ENCODE peak calls at places on chromosomes 16 and 17, in six cellular contexts. One of them, this sample, is unnamed.

GRCh38 chr16:86142801-86143236 is 243.9 kb downstream of the IRF8 start:
- DNase-seq in mammary epithelial cell: peak
- DNase-seq in SJCRH30: peak
- DNase-seq in A172: peak
- DNase-seq in AG10803: no peak
- DNase-seq in activated T-helper 2 cell treated with anti-CD3 and anti-CD28 coated beads, Interferon-gamma antibody, Interleukin-2, Interleukin-4, amounts not matched to agents 10 μg/mL and 5 μg/mL and 100 μg/mL, durations not matched to agents 14 hours and 24 hours and 36 hours: no peak
- DNase-seq in this sample: no peak

GRCh38 chr17:1796800-1797199 is 32.9 kb downstream of the SMYD4 start:
- DNase-seq in mammary epithelial cell: no peak
- DNase-seq in SJCRH30: no peak
- DNase-seq in A172: no peak
- DNase-seq in AG10803: no peak
- DNase-seq in activated T-helper 2 cell treated with anti-CD3 and anti-CD28 coated beads, Interferon-gamma antibody, Interleukin-2, Interleukin-4, amounts not matched to agents 10 μg/mL and 5 μg/mL and 100 μg/mL, durations not matched to agents 14 hours and 24 hours and 36 hours: no peak
- DNase-seq in this sample: no peak

GRCh38 chr16:11546522-11547485 is 39.9 kb downstream of the LITAF start:
- DNase-seq in mammary epithelial cell: peak
- DNase-seq in SJCRH30: no peak
- DNase-seq in A172: peak
- DNase-seq in AG10803: peak
- DNase-seq in activated T-helper 2 cell treated with anti-CD3 and anti-CD28 coated beads, Interferon-gamma antibody, Interleukin-2, Interleukin-4, amounts not matched to agents 10 μg/mL and 5 μg/mL and 100 μg/mL, durations not matched to agents 14 hours and 24 hours and 36 hours: no peak
- DNase-seq in this sample: peak

GRCh38 chr16:58011652-58012051 is 10.4 kb downstream of the USB1 start:
- DNase-seq in mammary epithelial cell: no peak
- DNase-seq in SJCRH30: no peak
- DNase-seq in A172: peak
- DNase-seq in AG10803: peak
- DNase-seq in activated T-helper 2 cell treated with anti-CD3 and anti-CD28 coated beads, Interferon-gamma antibody, Interleukin-2, Interleukin-4, amounts not matched to agents 10 μg/mL and 5 μg/mL and 100 μg/mL, durations not matched to agents 14 hours and 24 hours and 36 hours: no peak
- DNase-seq in this sample: peak

GRCh38 chr16:19601083-19601976 is 45.8 kb downstream of the VPS35L start:
- DNase-seq in mammary epithelial cell: no peak
- DNase-seq in SJCRH30: peak
- DNase-seq in A172: peak
- DNase-seq in AG10803: peak
- DNase-seq in activated T-helper 2 cell treated with anti-CD3 and anti-CD28 coated beads, Interferon-gamma antibody, Interleukin-2, Interleukin-4, amounts not matched to agents 10 μg/mL and 5 μg/mL and 100 μg/mL, durations not matched to agents 14 hours and 24 hours and 36 hours: no peak
- DNase-seq in this sample: peak

GRCh38 chr17:67108411-67108810 is 64.1 kb downstream of the CACNG1 start:
- DNase-seq in mammary epithelial cell: no peak
- DNase-seq in SJCRH30: no peak
- DNase-seq in A172: no peak
- DNase-seq in AG10803: no peak
- DNase-seq in activated T-helper 2 cell treated with anti-CD3 and anti-CD28 coated beads, Interferon-gamma antibody, Interleukin-2, Interleukin-4, amounts not matched to agents 10 μg/mL and 5 μg/mL and 100 μg/mL, durations not matched to agents 14 hours and 24 hours and 36 hours: no peak
- DNase-seq in this sample: no peak

GRCh38 chr16:69448470-69449193 is 24.2 kb downstream of the CYB5B start:
- DNase-seq in mammary epithelial cell: no peak
- DNase-seq in SJCRH30: no peak
- DNase-seq in A172: no peak
- DNase-seq in AG10803: peak
- DNase-seq in activated T-helper 2 cell treated with anti-CD3 and anti-CD28 coated beads, Interferon-gamma antibody, Interleukin-2, Interleukin-4, amounts not matched to agents 10 μg/mL and 5 μg/mL and 100 μg/mL, durations not matched to agents 14 hours and 24 hours and 36 hours: no peak
- DNase-seq in this sample: peak

GRCh38 chr17:3004925-3005324 is 58.5 kb downstream of the OR1D5 start:
- DNase-seq in mammary epithelial cell: no peak
- DNase-seq in SJCRH30: peak
- DNase-seq in A172: no peak
- DNase-seq in AG10803: no peak
- DNase-seq in activated T-helper 2 cell treated with anti-CD3 and anti-CD28 coated beads, Interferon-gamma antibody, Interleukin-2, Interleukin-4, amounts not matched to agents 10 μg/mL and 5 μg/mL and 100 μg/mL, durations not matched to agents 14 hours and 24 hours and 36 hours: no peak
- DNase-seq in this sample: peak

GRCh38 chr16:4138735-4139134 is 22.5 kb upstream of the ADCY9 start:
- DNase-seq in mammary epithelial cell: no peak
- DNase-seq in SJCRH30: no peak
- DNase-seq in A172: no peak
- DNase-seq in AG10803: no peak
- DNase-seq in activated T-helper 2 cell treated with anti-CD3 and anti-CD28 coated beads, Interferon-gamma antibody, Interleukin-2, Interleukin-4, amounts not matched to agents 10 μg/mL and 5 μg/mL and 100 μg/mL, durations not matched to agents 14 hours and 24 hours and 36 hours: no peak
- DNase-seq in this sample: no peak

GRCh38 chr17:31645351-31645750 is 213.7 kb downstream of the COPRS start:
- DNase-seq in mammary epithelial cell: no peak
- DNase-seq in SJCRH30: no peak
- DNase-seq in A172: no peak
- DNase-seq in AG10803: no peak
- DNase-seq in activated T-helper 2 cell treated with anti-CD3 and anti-CD28 coated beads, Interferon-gamma antibody, Interleukin-2, Interleukin-4, amounts not matched to agents 10 μg/mL and 5 μg/mL and 100 μg/mL, durations not matched to agents 14 hours and 24 hours and 36 hours: no peak
- DNase-seq in this sample: no peak

GRCh38 chr17:21452377-21453143 is 76.4 kb downstream of the KCNJ12 start:
- DNase-seq in mammary epithelial cell: peak
- DNase-seq in SJCRH30: no peak
- DNase-seq in A172: no peak
- DNase-seq in AG10803: peak
- DNase-seq in activated T-helper 2 cell treated with anti-CD3 and anti-CD28 coated beads, Interferon-gamma antibody, Interleukin-2, Interleukin-4, amounts not matched to agents 10 μg/mL and 5 μg/mL and 100 μg/mL, durations not matched to agents 14 hours and 24 hours and 36 hours: no peak
- DNase-seq in this sample: peak

GRCh38 chr16:54080524-54081008 is 206.0 kb downstream of the IRX3 start:
- DNase-seq in mammary epithelial cell: peak
- DNase-seq in SJCRH30: no peak
- DNase-seq in A172: peak
- DNase-seq in AG10803: peak
- DNase-seq in activated T-helper 2 cell treated with anti-CD3 and anti-CD28 coated beads, Interferon-gamma antibody, Interleukin-2, Interleukin-4, amounts not matched to agents 10 μg/mL and 5 μg/mL and 100 μg/mL, durations not matched to agents 14 hours and 24 hours and 36 hours: no peak
- DNase-seq in this sample: peak

GRCh38 chr17:35423761-35424160 is 8.5 kb downstream of the SLFN12 start:
- DNase-seq in mammary epithelial cell: no peak
- DNase-seq in SJCRH30: no peak
- DNase-seq in A172: peak
- DNase-seq in AG10803: no peak
- DNase-seq in activated T-helper 2 cell treated with anti-CD3 and anti-CD28 coated beads, Interferon-gamma antibody, Interleukin-2, Interleukin-4, amounts not matched to agents 10 μg/mL and 5 μg/mL and 100 μg/mL, durations not matched to agents 14 hours and 24 hours and 36 hours: no peak
- DNase-seq in this sample: peak

GRCh38 chr17:35726609-35727460 is 4.6 kb upstream of the RASL10B start:
- DNase-seq in mammary epithelial cell: peak
- DNase-seq in SJCRH30: peak
- DNase-seq in A172: peak
- DNase-seq in AG10803: peak
- DNase-seq in activated T-helper 2 cell treated with anti-CD3 and anti-CD28 coated beads, Interferon-gamma antibody, Interleukin-2, Interleukin-4, amounts not matched to agents 10 μg/mL and 5 μg/mL and 100 μg/mL, durations not matched to agents 14 hours and 24 hours and 36 hours: no peak
- DNase-seq in this sample: peak

GRCh38 chr16:73735018-73735417 is 561.6 kb upstream of the PSMD7 start:
- DNase-seq in mammary epithelial cell: peak
- DNase-seq in SJCRH30: no peak
- DNase-seq in A172: peak
- DNase-seq in AG10803: peak
- DNase-seq in activated T-helper 2 cell treated with anti-CD3 and anti-CD28 coated beads, Interferon-gamma antibody, Interleukin-2, Interleukin-4, amounts not matched to agents 10 μg/mL and 5 μg/mL and 100 μg/mL, durations not matched to agents 14 hours and 24 hours and 36 hours: no peak
- DNase-seq in this sample: peak

GRCh38 chr17:51683291-51683690 is 422.9 kb downstream of the UTP18 start:
- DNase-seq in mammary epithelial cell: no peak
- DNase-seq in SJCRH30: no peak
- DNase-seq in A172: no peak
- DNase-seq in AG10803: no peak
- DNase-seq in activated T-helper 2 cell treated with anti-CD3 and anti-CD28 coated beads, Interferon-gamma antibody, Interleukin-2, Interleukin-4, amounts not matched to agents 10 μg/mL and 5 μg/mL and 100 μg/mL, durations not matched to agents 14 hours and 24 hours and 36 hours: no peak
- DNase-seq in this sample: no peak

GRCh38 chr17:64777413-64778101 is 115.5 kb upstream of the SMURF2 start:
- DNase-seq in mammary epithelial cell: no peak
- DNase-seq in SJCRH30: peak
- DNase-seq in A172: no peak
- DNase-seq in AG10803: no peak
- DNase-seq in activated T-helper 2 cell treated with anti-CD3 and anti-CD28 coated beads, Interferon-gamma antibody, Interleukin-2, Interleukin-4, amounts not matched to agents 10 μg/mL and 5 μg/mL and 100 μg/mL, durations not matched to agents 14 hours and 24 hours and 36 hours: no peak
- DNase-seq in this sample: no peak

GRCh38 chr16:65763640-65764305 is 602.7 kb upstream of the CDH5 start:
- DNase-seq in mammary epithelial cell: no peak
- DNase-seq in SJCRH30: no peak
- DNase-seq in A172: no peak
- DNase-seq in AG10803: no peak
- DNase-seq in activated T-helper 2 cell treated with anti-CD3 and anti-CD28 coated beads, Interferon-gamma antibody, Interleukin-2, Interleukin-4, amounts not matched to agents 10 μg/mL and 5 μg/mL and 100 μg/mL, durations not matched to agents 14 hours and 24 hours and 36 hours: no peak
- DNase-seq in this sample: no peak

GRCh38 chr16:55008836-55009510 is 78.3 kb downstream of the IRX5 start:
- DNase-seq in mammary epithelial cell: no peak
- DNase-seq in SJCRH30: no peak
- DNase-seq in A172: no peak
- DNase-seq in AG10803: no peak
- DNase-seq in activated T-helper 2 cell treated with anti-CD3 and anti-CD28 coated beads, Interferon-gamma antibody, Interleukin-2, Interleukin-4, amounts not matched to agents 10 μg/mL and 5 μg/mL and 100 μg/mL, durations not matched to agents 14 hours and 24 hours and 36 hours: no peak
- DNase-seq in this sample: no peak

GRCh38 chr16:3838600-3839401 is 41.7 kb downstream of the CREBBP start:
- DNase-seq in mammary epithelial cell: no peak
- DNase-seq in SJCRH30: no peak
- DNase-seq in A172: no peak
- DNase-seq in AG10803: no peak
- DNase-seq in activated T-helper 2 cell treated with anti-CD3 and anti-CD28 coated beads, Interferon-gamma antibody, Interleukin-2, Interleukin-4, amounts not matched to agents 10 μg/mL and 5 μg/mL and 100 μg/mL, durations not matched to agents 14 hours and 24 hours and 36 hours: no peak
- DNase-seq in this sample: peak

GRCh38 chr17:63475491-63476412 is 1.1 kb upstream of the ACE start:
- DNase-seq in mammary epithelial cell: no peak
- DNase-seq in SJCRH30: no peak
- DNase-seq in A172: no peak
- DNase-seq in AG10803: no peak
- DNase-seq in activated T-helper 2 cell treated with anti-CD3 and anti-CD28 coated beads, Interferon-gamma antibody, Interleukin-2, Interleukin-4, amounts not matched to agents 10 μg/mL and 5 μg/mL and 100 μg/mL, durations not matched to agents 14 hours and 24 hours and 36 hours: no peak
- DNase-seq in this sample: no peak

GRCh38 chr17:38870259-38871165 is 654 bp downstream of the LASP1 start:
- DNase-seq in mammary epithelial cell: peak
- DNase-seq in SJCRH30: peak
- DNase-seq in A172: peak
- DNase-seq in AG10803: peak
- DNase-seq in activated T-helper 2 cell treated with anti-CD3 and anti-CD28 coated beads, Interferon-gamma antibody, Interleukin-2, Interleukin-4, amounts not matched to agents 10 μg/mL and 5 μg/mL and 100 μg/mL, durations not matched to agents 14 hours and 24 hours and 36 hours: peak
- DNase-seq in this sample: no peak

GRCh38 chr17:32529604-32530003 is 42.8 kb downstream of the CDK5R1 start:
- DNase-seq in mammary epithelial cell: no peak
- DNase-seq in SJCRH30: no peak
- DNase-seq in A172: peak
- DNase-seq in AG10803: no peak
- DNase-seq in activated T-helper 2 cell treated with anti-CD3 and anti-CD28 coated beads, Interferon-gamma antibody, Interleukin-2, Interleukin-4, amounts not matched to agents 10 μg/mL and 5 μg/mL and 100 μg/mL, durations not matched to agents 14 hours and 24 hours and 36 hours: no peak
- DNase-seq in this sample: no peak

GRCh38 chr16:88489163-88489721 is 36.2 kb downstream of the ZFPM1 start:
- DNase-seq in mammary epithelial cell: no peak
- DNase-seq in SJCRH30: no peak
- DNase-seq in A172: no peak
- DNase-seq in AG10803: no peak
- DNase-seq in activated T-helper 2 cell treated with anti-CD3 and anti-CD28 coated beads, Interferon-gamma antibody, Interleukin-2, Interleukin-4, amounts not matched to agents 10 μg/mL and 5 μg/mL and 100 μg/mL, durations not matched to agents 14 hours and 24 hours and 36 hours: no peak
- DNase-seq in this sample: no peak

GRCh38 chr17:39628655-39629493 is 2.1 kb downstream of the PPP1R1B start:
- DNase-seq in mammary epithelial cell: no peak
- DNase-seq in SJCRH30: no peak
- DNase-seq in A172: no peak
- DNase-seq in AG10803: no peak
- DNase-seq in activated T-helper 2 cell treated with anti-CD3 and anti-CD28 coated beads, Interferon-gamma antibody, Interleukin-2, Interleukin-4, amounts not matched to agents 10 μg/mL and 5 μg/mL and 100 μg/mL, durations not matched to agents 14 hours and 24 hours and 36 hours: no peak
- DNase-seq in this sample: no peak

GRCh38 chr16:65576631-65577030 is 454.8 kb upstream of the CDH11 start:
- DNase-seq in mammary epithelial cell: no peak
- DNase-seq in SJCRH30: peak
- DNase-seq in A172: no peak
- DNase-seq in AG10803: no peak
- DNase-seq in activated T-helper 2 cell treated with anti-CD3 and anti-CD28 coated beads, Interferon-gamma antibody, Interleukin-2, Interleukin-4, amounts not matched to agents 10 μg/mL and 5 μg/mL and 100 μg/mL, durations not matched to agents 14 hours and 24 hours and 36 hours: no peak
- DNase-seq in this sample: no peak

GRCh38 chr17:38727661-38728220 is 2.4 kb upstream of the CISD3 start:
- DNase-seq in mammary epithelial cell: no peak
- DNase-seq in SJCRH30: no peak
- DNase-seq in A172: no peak
- DNase-seq in AG10803: no peak
- DNase-seq in activated T-helper 2 cell treated with anti-CD3 and anti-CD28 coated beads, Interferon-gamma antibody, Interleukin-2, Interleukin-4, amounts not matched to agents 10 μg/mL and 5 μg/mL and 100 μg/mL, durations not matched to agents 14 hours and 24 hours and 36 hours: peak
- DNase-seq in this sample: no peak

GRCh38 chr17:15456972-15457722 is 10.3 kb downstream of the CDRT4 start:
- DNase-seq in mammary epithelial cell: no peak
- DNase-seq in SJCRH30: peak
- DNase-seq in A172: peak
- DNase-seq in AG10803: peak
- DNase-seq in activated T-helper 2 cell treated with anti-CD3 and anti-CD28 coated beads, Interferon-gamma antibody, Interleukin-2, Interleukin-4, amounts not matched to agents 10 μg/mL and 5 μg/mL and 100 μg/mL, durations not matched to agents 14 hours and 24 hours and 36 hours: no peak
- DNase-seq in this sample: peak

GRCh38 chr16:48434653-48435318 is 49.6 kb upstream of the SIAH1 start:
- DNase-seq in mammary epithelial cell: no peak
- DNase-seq in SJCRH30: no peak
- DNase-seq in A172: no peak
- DNase-seq in AG10803: peak
- DNase-seq in activated T-helper 2 cell treated with anti-CD3 and anti-CD28 coated beads, Interferon-gamma antibody, Interleukin-2, Interleukin-4, amounts not matched to agents 10 μg/mL and 5 μg/mL and 100 μg/mL, durations not matched to agents 14 hours and 24 hours and 36 hours: no peak
- DNase-seq in this sample: no peak

GRCh38 chr17:71192848-71193247 is 928.0 kb upstream of the SOX9 start:
- DNase-seq in mammary epithelial cell: no peak
- DNase-seq in SJCRH30: no peak
- DNase-seq in A172: no peak
- DNase-seq in AG10803: no peak
- DNase-seq in activated T-helper 2 cell treated with anti-CD3 and anti-CD28 coated beads, Interferon-gamma antibody, Interleukin-2, Interleukin-4, amounts not matched to agents 10 μg/mL and 5 μg/mL and 100 μg/mL, durations not matched to agents 14 hours and 24 hours and 36 hours: no peak
- DNase-seq in this sample: no peak

GRCh38 chr17:30477758-30478115 is 529 bp downstream of the GOSR1 start:
- DNase-seq in mammary epithelial cell: peak
- DNase-seq in SJCRH30: no peak
- DNase-seq in A172: peak
- DNase-seq in AG10803: peak
- DNase-seq in activated T-helper 2 cell treated with anti-CD3 and anti-CD28 coated beads, Interferon-gamma antibody, Interleukin-2, Interleukin-4, amounts not matched to agents 10 μg/mL and 5 μg/mL and 100 μg/mL, durations not matched to agents 14 hours and 24 hours and 36 hours: no peak
- DNase-seq in this sample: peak

GRCh38 chr17:37476431-37477130 is 13.1 kb upstream of the DUSP14 start:
- DNase-seq in mammary epithelial cell: peak
- DNase-seq in SJCRH30: peak
- DNase-seq in A172: peak
- DNase-seq in AG10803: peak
- DNase-seq in activated T-helper 2 cell treated with anti-CD3 and anti-CD28 coated beads, Interferon-gamma antibody, Interleukin-2, Interleukin-4, amounts not matched to agents 10 μg/mL and 5 μg/mL and 100 μg/mL, durations not matched to agents 14 hours and 24 hours and 36 hours: no peak
- DNase-seq in this sample: peak

GRCh38 chr17:45410144-45411091 is 22.3 kb downstream of the ARHGAP27 start:
- DNase-seq in mammary epithelial cell: no peak
- DNase-seq in SJCRH30: no peak
- DNase-seq in A172: no peak
- DNase-seq in AG10803: no peak
- DNase-seq in activated T-helper 2 cell treated with anti-CD3 and anti-CD28 coated beads, Interferon-gamma antibody, Interleukin-2, Interleukin-4, amounts not matched to agents 10 μg/mL and 5 μg/mL and 100 μg/mL, durations not matched to agents 14 hours and 24 hours and 36 hours: peak
- DNase-seq in this sample: no peak